ENCODE peak calls at places on chromosomes 12 and 14, in six cellular contexts. B, X, M, R, Z and K are unnamed samples.

GRCh38 chr12:30614031-30614430 is 81.6 kb downstream of the IPO8 start:
- DNase-seq in B (no peak), X (no peak), M (no peak), R (no peak), Z (no peak), K (no peak)

GRCh38 chr12:113369391-113369790 is 11.0 kb downstream of the PLBD2 start:
- DNase-seq in B (peak; percentile 84), X (no peak), M (no peak), R (no peak), Z (no peak), K (no peak)

GRCh38 chr14:104428333-104428851 is 151.2 kb upstream of the C14orf180 start:
- DNase-seq in B (no peak), X (no peak), M (peak; percentile 9), R (no peak), Z (no peak), K (no peak)

GRCh38 chr12:72865921-72866320 is 593.8 kb downstream of the TRHDE start:
- DNase-seq in B (no peak), X (no peak), M (no peak), R (no peak), Z (no peak), K (no peak)

GRCh38 chr12:108690191-108690518 is 41.2 kb downstream of the CORO1C start:
- DNase-seq in B (no peak), X (no peak), M (no peak), R (no peak), Z (no peak), K (no peak)

GRCh38 chr12:52672321-52672933 is 7.8 kb downstream of the KRT1 start:
- DNase-seq in B (no peak), X (no peak), M (no peak), R (no peak), Z (peak; percentile 10), K (no peak)

GRCh38 chr12:60402996-60403395 is 807.2 kb downstream of the SLC16A7 start:
- DNase-seq in B (no peak), X (no peak), M (no peak), R (no peak), Z (no peak), K (no peak)

GRCh38 chr12:126355346-126355745 is 1290.1 kb downstream of the AACS start:
- DNase-seq in B (no peak), X (no peak), M (no peak), R (no peak), Z (no peak), K (no peak)